ENCODE peak calls at places on chromosomes 13 and 19, in ten cellular contexts. J is stimulated activated CD4-positive, alpha-beta T cell treated with anti-CD3 and anti-CD28 coated beads, TNF-alpha, amount 100 ng/mL, for 48 hours; H is thoracic aorta; D is kidney epithelial cell; Z is EH; I is T-helper 9 cell; X is lower leg skin; Y is dorsolateral prefrontal cortex; Q is NCI-H526; V is NCI-H1436 treated with DMSO at 0.1 percent for 48 hours. P is an unnamed sample.

GRCh38 chr13:79481685-79482052 is 714 bp downstream of the NDFIP2 start:
- DNase-seq in V (no peak), I (peak), Q (peak), X (no peak), D (no peak), Y (no peak), J (peak), H (no peak), Z (no peak), P (no peak)

GRCh38 chr19:40803857-40804782 is 5.1 kb downstream of the EGLN2 start:
- DNase-seq in H (no peak), Y (no peak), V (no peak), X (no peak), Z (no peak), D (no peak), J (no peak), I (peak), Q (no peak), P (peak)

GRCh38 chr13:75489502-75490263 is 7.7 kb upstream of the TBC1D4 start:
- DNase-seq in Y (no peak), V (no peak), H (no peak), Q (no peak), J (no peak), D (no peak), I (no peak), X (no peak), Z (peak), P (no peak)

GRCh38 chr19:48997972-48998371 is 4.3 kb downstream of the RUVBL2 start:
- DNase-seq in Z (peak), Q (peak), X (no peak), H (no peak), I (peak), D (no peak), V (no peak), J (no peak), Y (no peak), P (no peak)

GRCh38 chr19:14004619-14005380 is 1.3 kb downstream of the RFX1 start:
- DNase-seq in H (no peak), Z (peak), V (no peak), X (peak), Y (no peak), D (no peak), I (no peak), J (no peak), Q (no peak), P (no peak)

GRCh38 chr13:59914556-59914955 is 249.2 kb downstream of the DIAPH3 start:
- DNase-seq in V (no peak), Q (no peak), D (no peak), Z (peak), H (no peak), J (no peak), I (no peak), X (no peak), Y (no peak), P (no peak)

GRCh38 chr13:97975280-97975850 is 21.9 kb downstream of the IPO5 start:
- DNase-seq in J (no peak), Z (no peak), I (no peak), V (no peak), Q (no peak), Y (no peak), D (no peak), H (no peak), X (no peak), P (no peak)

GRCh38 chr13:33624253-33624652 is 193.7 kb upstream of the RFC3 start:
- DNase-seq in Z (no peak), D (no peak), Q (no peak), X (no peak), H (no peak), I (no peak), J (no peak), Y (no peak), V (no peak), P (no peak)

GRCh38 chr13:112696869-112697465 is 7.1 kb downstream of the ATP11A start:
- DNase-seq in D (no peak), I (no peak), H (no peak), Y (no peak), J (no peak), V (no peak), X (no peak), Q (no peak), Z (no peak), P (no peak)

GRCh38 chr19:4318460-4318859 is 14.1 kb downstream of the FSD1 start:
- DNase-seq in Y (no peak), H (no peak), D (no peak), Z (no peak), J (no peak), Q (no peak), V (no peak), I (no peak), X (no peak), P (no peak)

GRCh38 chr13:44155422-44156293 is 218.0 kb upstream of the SERP2 start:
- DNase-seq in J (no peak), D (no peak), Y (no peak), Z (peak), I (no peak), Q (peak), X (peak), H (peak), V (no peak), P (no peak)

GRCh38 chr19:53598361-53598760 is 33.4 kb upstream of the DPRX start:
- DNase-seq in Z (no peak), D (no peak), Q (no peak), X (no peak), Y (no peak), V (no peak), H (no peak), I (no peak), J (no peak), P (no peak)

GRCh38 chr13:113207890-113208423 is 512 bp downstream of the PCID2 start:
- DNase-seq in J (no peak), D (no peak), X (no peak), Y (no peak), H (no peak), V (no peak), Q (peak), I (no peak), Z (peak), P (no peak)

GRCh38 chr19:29640231-29640630 is 25.0 kb upstream of the PLEKHF1 start:
- DNase-seq in H (no peak), Y (no peak), V (no peak), D (no peak), I (no peak), Z (no peak), X (no peak), J (no peak), Q (no peak), P (no peak)

GRCh38 chr19:14943601-14944000 is 2.3 kb downstream of the OR7C2 start:
- DNase-seq in H (no peak), D (no peak), Z (peak), X (no peak), J (no peak), V (no peak), Q (no peak), I (no peak), Y (no peak), P (no peak)

GRCh38 chr13:114263590-114263989 is 17.8 kb upstream of the UPF3A start:
- DNase-seq in J (no peak), Q (peak), Z (no peak), H (no peak), V (no peak), X (no peak), I (no peak), D (no peak), Y (no peak), P (no peak)

GRCh38 chr13:31119966-31120733 is 41.6 kb downstream of the HSPH1 start:
- DNase-seq in V (no peak), I (no peak), Q (peak), Z (no peak), J (no peak), D (no peak), H (no peak), Y (no peak), X (peak), P (no peak)

GRCh38 chr13:32911506-32911905 is 104.7 kb upstream of the KL start:
- DNase-seq in H (no peak), I (no peak), Z (peak), Q (peak), Y (no peak), D (peak), J (peak), V (peak), X (no peak), P (no peak)

GRCh38 chr13:106156468-106156867 is 379.0 kb downstream of the EFNB2 start:
- DNase-seq in H (no peak), J (no peak), V (no peak), Z (peak), Y (no peak), X (no peak), I (no peak), Q (no peak), D (peak), P (no peak)

GRCh38 chr19:11279505-11280236 is 16.3 kb upstream of the TSPAN16 start:
- DNase-seq in Y (no peak), D (no peak), Q (no peak), V (no peak), X (no peak), Z (no peak), I (peak), H (no peak), J (no peak), P (no peak)

GRCh38 chr13:102643656-102644055 is 46.9 kb downstream of the TPP2 start:
- DNase-seq in V (no peak), Q (no peak), I (no peak), H (no peak), Y (no peak), J (no peak), X (no peak), Z (no peak), D (no peak), P (no peak)

GRCh38 chr19:31943305-31943704 is 402.1 kb upstream of the ZNF507 start:
- DNase-seq in H (no peak), Y (no peak), J (no peak), D (no peak), X (no peak), I (no peak), V (no peak), Z (no peak), Q (peak), P (no peak)

GRCh38 chr13:100063333-100063732 is 25.6 kb upstream of the PCCA start:
- DNase-seq in Q (no peak), Y (no peak), I (no peak), D (no peak), H (no peak), J (no peak), Z (no peak), X (no peak), V (no peak), P (no peak)

GRCh38 chr19:12665281-12665573 is 1.3 kb downstream of the MAN2B1 start:
- DNase-seq in D (no peak), Q (no peak), X (peak), H (no peak), Y (no peak), J (no peak), V (no peak), Z (no peak), I (no peak), P (no peak)

GRCh38 chr13:49669735-49670309 is 21.5 kb downstream of the EBPL start:
- DNase-seq in Z (peak), X (no peak), J (no peak), I (no peak), Y (peak), Q (peak), D (peak), H (no peak), V (no peak), P (no peak)

GRCh38 chr13:106376411-106377112 is 158.9 kb downstream of the EFNB2 start:
- DNase-seq in J (peak), I (no peak), Q (no peak), X (no peak), H (no peak), D (peak), Z (peak), V (no peak), Y (no peak), P (no peak)

GRCh38 chr13:44311011-44311481 is 62.6 kb upstream of the SERP2 start:
- DNase-seq in I (no peak), X (peak), H (no peak), Q (no peak), Z (no peak), V (no peak), J (no peak), Y (no peak), D (no peak), P (no peak)

GRCh38 chr13:74064805-74065204 is 69.4 kb downstream of the KLF12 start:
- DNase-seq in H (no peak), X (no peak), D (no peak), Z (no peak), V (no peak), I (no peak), J (no peak), Y (no peak), Q (no peak), P (no peak)

P was measured in central memory CD8-positive, alpha-beta T cell.